ENCODE peak calls at places on chromosomes 3 and 15, in seven cellular contexts. One of them, this sample, is unnamed.

GRCh38 chr3:65672876-65673815 is 365.6 kb downstream of the MAGI1 start:
- DNase-seq in H1: peak; percentile 29
- DNase-seq in H9: peak; percentile 50
- DNase-seq in trophoblast cell: peak; percentile 81
- DNase-seq in IMR-90: peak; percentile 57
- DNase-seq in mesendoderm: peak; percentile 64
- DNase-seq in neuronal stem cell: peak; percentile 48
- DNase-seq in this sample: peak; percentile 46

GRCh38 chr15:71660501-71660900 is 149.9 kb upstream of the NR2E3 start:
- DNase-seq in IMR-90: no peak
- DNase-seq in trophoblast cell: no peak
- DNase-seq in mesendoderm: no peak
- DNase-seq in H1: no peak
- DNase-seq in neuronal stem cell: no peak
- DNase-seq in H9: no peak
- DNase-seq in this sample: no peak

GRCh38 chr15:62649793-62650420 is 392.6 kb upstream of the TPM1 start:
- DNase-seq in H1: no peak
- DNase-seq in neuronal stem cell: no peak
- DNase-seq in mesendoderm: no peak
- DNase-seq in H9: no peak
- DNase-seq in trophoblast cell: no peak
- DNase-seq in IMR-90: peak; percentile 58
- DNase-seq in this sample: no peak

GRCh38 chr3:75737831-75738493 is 47.4 kb downstream of the ZNF717 start:
- DNase-seq in H1: no peak
- DNase-seq in neuronal stem cell: peak; percentile 1
- DNase-seq in IMR-90: peak; percentile 10
- DNase-seq in mesendoderm: peak; percentile 64
- DNase-seq in H9: no peak
- DNase-seq in trophoblast cell: no peak
- DNase-seq in this sample: peak; percentile 38

GRCh38 chr3:47007482-47008257 is 28.2 kb downstream of the NBEAL2 start:
- DNase-seq in neuronal stem cell: no peak
- DNase-seq in H1: no peak
- DNase-seq in trophoblast cell: no peak
- DNase-seq in H9: no peak
- DNase-seq in mesendoderm: no peak
- DNase-seq in IMR-90: no peak
- DNase-seq in this sample: no peak

GRCh38 chr3:48528043-48528442 is 24.1 kb upstream of the SHISA5 start:
- DNase-seq in IMR-90: no peak
- DNase-seq in neuronal stem cell: no peak
- DNase-seq in trophoblast cell: peak; percentile 32
- DNase-seq in mesendoderm: no peak
- DNase-seq in H1: no peak
- DNase-seq in H9: no peak
- DNase-seq in this sample: no peak

GRCh38 chr3:183385698-183386590 is 42.5 kb downstream of the MCF2L2 start:
- DNase-seq in trophoblast cell: peak; percentile 78
- DNase-seq in H9: peak; percentile 57
- DNase-seq in H1: no peak
- DNase-seq in mesendoderm: peak; percentile 75
- DNase-seq in IMR-90: peak; percentile 71
- DNase-seq in neuronal stem cell: peak; percentile 55
- DNase-seq in this sample: peak; percentile 81

GRCh38 chr15:38401716-38402115 is 52.2 kb upstream of the FAM98B start:
- DNase-seq in neuronal stem cell: no peak
- DNase-seq in mesendoderm: no peak
- DNase-seq in IMR-90: no peak
- DNase-seq in H1: no peak
- DNase-seq in trophoblast cell: no peak
- DNase-seq in H9: no peak
- DNase-seq in this sample: no peak

GRCh38 chr15:38695249-38696119 is 130.9 kb upstream of the RASGRP1 start:
- DNase-seq in IMR-90: no peak
- DNase-seq in neuronal stem cell: no peak
- DNase-seq in H9: no peak
- DNase-seq in mesendoderm: no peak
- DNase-seq in H1: no peak
- DNase-seq in trophoblast cell: no peak
- DNase-seq in this sample: peak; percentile 16

GRCh38 chr15:33008284-33009011 is 186.1 kb downstream of the FMN1 start:
- DNase-seq in H1: no peak
- DNase-seq in trophoblast cell: peak; percentile 85
- DNase-seq in H9: no peak
- DNase-seq in neuronal stem cell: no peak
- DNase-seq in IMR-90: peak; percentile 81
- DNase-seq in mesendoderm: no peak
- DNase-seq in this sample: peak; percentile 34

GRCh38 chr3:117734431-117734830 is 1024.9 kb downstream of the TUSC7 start:
- DNase-seq in neuronal stem cell: no peak
- DNase-seq in IMR-90: peak; percentile 79
- DNase-seq in mesendoderm: no peak
- DNase-seq in trophoblast cell: no peak
- DNase-seq in H9: no peak
- DNase-seq in H1: no peak
- DNase-seq in this sample: peak; percentile 43

GRCh38 chr3:161132391-161132790 is 27.2 kb upstream of the B3GALNT1 start:
- DNase-seq in mesendoderm: no peak
- DNase-seq in H1: no peak
- DNase-seq in trophoblast cell: no peak
- DNase-seq in H9: no peak
- DNase-seq in IMR-90: no peak
- DNase-seq in neuronal stem cell: no peak
- DNase-seq in this sample: no peak

GRCh38 chr3:122590581-122590980 is 13.1 kb downstream of the PARP15 start:
- DNase-seq in mesendoderm: no peak
- DNase-seq in H9: no peak
- DNase-seq in trophoblast cell: no peak
- DNase-seq in IMR-90: no peak
- DNase-seq in neuronal stem cell: no peak
- DNase-seq in H1: no peak
- DNase-seq in this sample: no peak

GRCh38 chr3:134066539-134067310 is 37.0 kb upstream of the SLCO2A1 start:
- DNase-seq in mesendoderm: no peak
- DNase-seq in H1: no peak
- DNase-seq in trophoblast cell: peak; percentile 34
- DNase-seq in H9: no peak
- DNase-seq in IMR-90: no peak
- DNase-seq in neuronal stem cell: no peak
- DNase-seq in this sample: no peak

GRCh38 chr3:194989251-194989650 is 281.7 kb downstream of the XXYLT1 start:
- DNase-seq in mesendoderm: no peak
- DNase-seq in IMR-90: no peak
- DNase-seq in neuronal stem cell: no peak
- DNase-seq in H9: no peak
- DNase-seq in H1: no peak
- DNase-seq in trophoblast cell: no peak
- DNase-seq in this sample: no peak

GRCh38 chr15:88465633-88466219 is 1.5 kb downstream of the MRPL46 start:
- DNase-seq in trophoblast cell: peak; percentile 92
- DNase-seq in mesendoderm: peak; percentile 36
- DNase-seq in IMR-90: peak; percentile 55
- DNase-seq in neuronal stem cell: no peak
- DNase-seq in H9: no peak
- DNase-seq in H1: no peak
- DNase-seq in this sample: peak; percentile 54

GRCh38 chr15:52803543-52804306 is 13.6 kb upstream of the ONECUT1 start:
- DNase-seq in trophoblast cell: no peak
- DNase-seq in H1: no peak
- DNase-seq in IMR-90: no peak
- DNase-seq in mesendoderm: no peak
- DNase-seq in H9: no peak
- DNase-seq in neuronal stem cell: peak; percentile 33
- DNase-seq in this sample: no peak

GRCh38 chr3:143331336-143331735 is 211.8 kb downstream of the CHST2 start:
- DNase-seq in neuronal stem cell: no peak
- DNase-seq in mesendoderm: no peak
- DNase-seq in trophoblast cell: no peak
- DNase-seq in H9: no peak
- DNase-seq in IMR-90: no peak
- DNase-seq in H1: no peak
- DNase-seq in this sample: no peak

GRCh38 chr3:131553495-131554247 is 50.9 kb upstream of the MRPL3 start:
- DNase-seq in H1: no peak
- DNase-seq in neuronal stem cell: no peak
- DNase-seq in mesendoderm: no peak
- DNase-seq in trophoblast cell: no peak
- DNase-seq in H9: no peak
- DNase-seq in IMR-90: no peak
- DNase-seq in this sample: no peak

GRCh38 chr3:131551761-131552160 is 49.0 kb upstream of the MRPL3 start:
- DNase-seq in mesendoderm: no peak
- DNase-seq in H1: no peak
- DNase-seq in neuronal stem cell: no peak
- DNase-seq in H9: no peak
- DNase-seq in trophoblast cell: no peak
- DNase-seq in IMR-90: no peak
- DNase-seq in this sample: no peak

GRCh38 chr3:131560795-131561194 is 58.0 kb upstream of the MRPL3 start:
- DNase-seq in neuronal stem cell: no peak
- DNase-seq in trophoblast cell: no peak
- DNase-seq in H1: no peak
- DNase-seq in mesendoderm: no peak
- DNase-seq in H9: no peak
- DNase-seq in IMR-90: no peak
- DNase-seq in this sample: no peak

GRCh38 chr3:131550562-131551188 is 47.9 kb upstream of the MRPL3 start:
- DNase-seq in mesendoderm: no peak
- DNase-seq in neuronal stem cell: no peak
- DNase-seq in trophoblast cell: no peak
- DNase-seq in IMR-90: no peak
- DNase-seq in H9: no peak
- DNase-seq in H1: no peak
- DNase-seq in this sample: no peak

GRCh38 chr3:131555456-131555855 is 52.7 kb upstream of the MRPL3 start:
- DNase-seq in trophoblast cell: no peak
- DNase-seq in IMR-90: no peak
- DNase-seq in neuronal stem cell: no peak
- DNase-seq in mesendoderm: no peak
- DNase-seq in H1: no peak
- DNase-seq in H9: no peak
- DNase-seq in this sample: no peak
- H2BK120ac ChIP-seq in trophoblast cell: no peak overlapping the region
- H2BK120ac ChIP-seq in IMR-90: no peak overlapping the region
- H2BK120ac ChIP-seq in neuronal stem cell: no peak overlapping the region
- H2BK120ac ChIP-seq in mesendoderm: no peak overlapping the region
- H2BK120ac ChIP-seq in H1: no peak overlapping the region
- H2BK120ac ChIP-seq in H9: no peak overlapping the region
- H2BK120ac ChIP-seq in this sample: no peak overlapping the region

GRCh38 chr15:45536951-45537350 is 14.4 kb upstream of the SLC30A4 start:
- DNase-seq in IMR-90: no peak
- DNase-seq in H9: no peak
- DNase-seq in H1: no peak
- DNase-seq in trophoblast cell: no peak
- DNase-seq in neuronal stem cell: no peak
- DNase-seq in mesendoderm: no peak
- DNase-seq in this sample: no peak
- H2BK120ac ChIP-seq in IMR-90: no peak overlapping the region
- H2BK120ac ChIP-seq in H9: no peak overlapping the region
- H2BK120ac ChIP-seq in H1: no peak overlapping the region
- H2BK120ac ChIP-seq in trophoblast cell: no peak overlapping the region
- H2BK120ac ChIP-seq in neuronal stem cell: no peak overlapping the region
- H2BK120ac ChIP-seq in mesendoderm: no peak overlapping the region
- H2BK120ac ChIP-seq in this sample: no peak overlapping the region

DNA sequence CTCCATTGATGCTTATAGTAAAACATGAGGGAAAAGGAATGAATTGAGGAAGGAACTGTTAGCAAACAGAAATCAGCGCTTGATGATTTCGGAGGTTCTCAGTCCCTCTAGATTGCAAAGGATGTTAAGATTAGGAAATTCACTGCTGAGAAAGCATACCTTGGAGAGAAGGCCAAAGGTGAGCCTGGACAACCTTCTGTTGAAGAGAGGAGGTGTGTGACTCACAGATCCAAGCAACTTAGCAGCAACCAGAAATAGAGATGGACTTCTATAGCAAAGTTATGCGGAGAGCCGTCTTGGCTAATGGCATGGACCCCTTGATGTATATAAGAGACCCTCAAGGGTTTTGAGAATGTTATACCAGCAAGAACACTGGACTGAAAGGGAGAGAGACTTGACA is 114.3 kb downstream of the EEFSEC start:
- DNase-seq in H1: no peak
- DNase-seq in mesendoderm: no peak
- DNase-seq in neuronal stem cell: no peak
- DNase-seq in IMR-90: no peak
- DNase-seq in H9: peak; percentile 10
- DNase-seq in trophoblast cell: peak; percentile 66
- DNase-seq in this sample: no peak
- H2BK120ac ChIP-seq in H1: no peak overlapping the region
- H2BK120ac ChIP-seq in mesendoderm: no peak overlapping the region
- H2BK120ac ChIP-seq in neuronal stem cell: no peak overlapping the region
- H2BK120ac ChIP-seq in IMR-90: no peak overlapping the region
- H2BK120ac ChIP-seq in H9: no peak overlapping the region
- H2BK120ac ChIP-seq in trophoblast cell: no peak overlapping the region
- H2BK120ac ChIP-seq in this sample: no peak overlapping the region

GRCh38 chr3:93930041-93930440 is 43.7 kb downstream of the PROS1 start:
- DNase-seq in mesendoderm: no peak
- DNase-seq in H9: no peak
- DNase-seq in IMR-90: no peak
- DNase-seq in H1: no peak
- DNase-seq in neuronal stem cell: no peak
- DNase-seq in trophoblast cell: no peak
- DNase-seq in this sample: no peak

GRCh38 chr3:93924491-93924890 is 49.2 kb downstream of the PROS1 start:
- DNase-seq in H9: no peak
- DNase-seq in H1: no peak
- DNase-seq in IMR-90: no peak
- DNase-seq in neuronal stem cell: no peak
- DNase-seq in mesendoderm: no peak
- DNase-seq in trophoblast cell: no peak
- DNase-seq in this sample: no peak
- H2BK120ac ChIP-seq in H9: no peak overlapping the region
- H2BK120ac ChIP-seq in H1: no peak overlapping the region
- H2BK120ac ChIP-seq in IMR-90: no peak overlapping the region
- H2BK120ac ChIP-seq in neuronal stem cell: no peak overlapping the region
- H2BK120ac ChIP-seq in mesendoderm: no peak overlapping the region
- H2BK120ac ChIP-seq in trophoblast cell: no peak overlapping the region
- H2BK120ac ChIP-seq in this sample: no peak overlapping the region